ENCODE peak calls at places on chromosomes 12 and 14, in ten cellular contexts. Q is adipocyte; L is A549; O is effector memory CD4-positive, alpha-beta T cell; I is PC-9; B is mucosa of descending colon; K is NT2/D1; C is IMR-90; U is OCI-LY7; X is esophagus squamous epithelium. A is an unnamed sample. For H3K4me1, the result is how much of the 10 kb centered on the place peaks cover.

GRCh38 chr14:67423424-67423823 is 11.5 kb upstream of the PLEK2 start:
- DNase-seq in C (no peak), B (no peak), L (no peak), U (no peak), I (no peak), O (no peak), X (no peak), K (no peak), Q (no peak), A (no peak)

GRCh38 chr14:78752789-78753188 is 582.6 kb downstream of the NRXN3 start:
- DNase-seq in X (no peak), I (no peak), O (no peak), B (peak), C (no peak), K (no peak), L (peak), Q (no peak), U (no peak), A (no peak)

GRCh38 chr14:76918751-76919421 is 92.7 kb downstream of the LRRC74A start:
- DNase-seq in K (peak), X (no peak), C (peak), L (peak), O (no peak), I (peak), Q (peak), U (no peak), B (peak), A (no peak)

GRCh38 chr12:106135781-106136180 is 3.0 kb downstream of the NUAK1 start:
- DNase-seq in K (no peak), I (no peak), X (no peak), B (no peak), Q (peak), U (no peak), C (peak), L (peak), O (no peak), A (no peak)

GRCh38 chr14:100669468-100669867 is 57.2 kb upstream of the DLK1 start:
- DNase-seq in O (no peak), B (no peak), Q (no peak), C (no peak), I (no peak), L (no peak), X (no peak), U (no peak), K (no peak), A (no peak)

GRCh38 chr14:66509874-66510273 is 1.9 kb downstream of the GPHN start:
- DNase-seq in O (no peak), U (no peak), K (no peak), I (no peak), B (no peak), C (no peak), Q (peak), L (no peak), X (no peak), A (no peak)

GRCh38 chr14:38786921-38787320 is 316.1 kb downstream of the SEC23A start:
- DNase-seq in U (no peak), Q (no peak), I (no peak), X (no peak), K (no peak), O (no peak), L (no peak), B (no peak), C (no peak), A (no peak)

GRCh38 chr12:19299765-19300164 is 139.5 kb upstream of the AEBP2 start:
- DNase-seq in B (no peak), U (no peak), I (peak), Q (no peak), L (no peak), O (no peak), C (peak), X (no peak), K (no peak), A (no peak)

GRCh38 chr12:18690653-18691052 is 47.2 kb downstream of the PLCZ1 start:
- DNase-seq in Q (peak), B (no peak), U (no peak), X (no peak), I (peak), K (peak), L (peak), C (peak), O (no peak), A (no peak)

GRCh38 chr12:57889541-57889989 is 43.0 kb upstream of the CTDSP2 start:
- DNase-seq in I (no peak), U (no peak), B (peak), O (no peak), C (peak), X (no peak), L (no peak), Q (peak), K (no peak), A (no peak)

GRCh38 chr12:55686366-55687010 is 21.2 kb downstream of the ITGA7 start:
- DNase-seq in L (no peak), I (no peak), Q (no peak), K (no peak), U (no peak), B (no peak), C (no peak), X (no peak), O (no peak), A (no peak)

GRCh38 chr12:26428420-26428819 is 233.0 kb downstream of the SSPN start:
- DNase-seq in I (no peak), K (no peak), C (peak), Q (peak), L (no peak), O (no peak), B (no peak), X (no peak), U (no peak), A (no peak)

GRCh38 chr14:77823378-77823777 is 23.5 kb downstream of the ADCK1 start:
- DNase-seq in K (no peak), U (no peak), C (no peak), I (no peak), L (no peak), O (no peak), Q (no peak), X (no peak), B (no peak), A (no peak)

GRCh38 chr12:132180648-132181546 is 36.6 kb downstream of the NOC4L start:
- DNase-seq in Q (no peak), K (no peak), B (no peak), O (no peak), C (no peak), X (no peak), L (no peak), I (no peak), U (no peak), A (no peak)

GRCh38 chr14:80100681-80101080 is 110.6 kb downstream of the DIO2 start:
- DNase-seq in O (no peak), Q (no peak), I (no peak), C (no peak), U (no peak), X (no peak), K (no peak), B (no peak), L (no peak), A (no peak)

GRCh38 chr14:63383776-63384367 is 65.1 kb upstream of the GPHB5 start:
- DNase-seq in I (no peak), Q (no peak), B (no peak), C (no peak), K (no peak), O (no peak), U (peak), X (no peak), L (no peak), A (no peak)

GRCh38 chr12:124123432-124124015 is 150.5 kb downstream of the ZNF664 start:
- DNase-seq in L (no peak), Q (peak), O (no peak), U (no peak), K (no peak), C (no peak), X (no peak), B (no peak), I (no peak), A (no peak)

GRCh38 chr14:22978873-22979671 is 3.3 kb downstream of the AJUBA start:
- DNase-seq in K (no peak), U (no peak), B (no peak), I (peak), L (no peak), O (no peak), Q (no peak), C (no peak), X (no peak), A (no peak)

GRCh38 chr12:58567189-58567588 is 353.1 kb downstream of the LRIG3 start:
- DNase-seq in X (no peak), C (no peak), U (no peak), K (no peak), B (no peak), O (no peak), I (no peak), L (no peak), Q (no peak), A (no peak)

GRCh38 chr12:123058980-123059379 is 78.5 kb downstream of the ARL6IP4 start:
- DNase-seq in L (no peak), Q (peak), U (no peak), X (no peak), B (peak), K (no peak), I (no peak), C (peak), O (no peak), A (no peak)

GRCh38 chr14:22630486-22630885 is 13.7 kb downstream of the OR6J1 start:
- DNase-seq in Q (no peak), B (no peak), U (no peak), O (no peak), L (no peak), X (no peak), C (peak), K (no peak), I (no peak), A (no peak)

GRCh38 chr12:124518051-124518932 is 49.1 kb downstream of the NCOR2 start:
- DNase-seq in B (peak), I (peak), O (no peak), U (no peak), L (peak), K (no peak), Q (peak), X (peak), C (peak), A (no peak)

GRCh38 chr12:76391461-76391860 is 43.2 kb upstream of the BBS10 start:
- DNase-seq in X (no peak), K (no peak), U (no peak), I (no peak), Q (no peak), O (no peak), C (no peak), B (no peak), L (no peak), A (no peak)

GRCh38 chr14:77099425-77100167 is 1.5 kb downstream of the CIPC start:
- DNase-seq in C (peak), K (no peak), B (peak), O (no peak), U (no peak), I (no peak), X (no peak), Q (peak), L (no peak), A (no peak)

DNA sequence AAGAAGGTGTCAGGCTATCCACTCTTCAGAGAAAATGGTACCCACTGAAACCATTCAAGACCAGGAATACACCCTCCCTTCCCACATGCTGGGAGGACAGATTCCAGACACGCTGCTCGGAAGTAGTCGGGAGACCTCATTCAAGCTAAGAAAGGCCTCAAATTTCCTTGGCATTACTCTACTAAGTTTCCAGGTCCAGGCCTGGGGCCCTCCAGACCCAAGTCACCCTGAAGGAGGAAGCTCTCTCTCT is 27.1 kb upstream of the RPLP0 start:
- DNase-seq in U (no peak), L (no peak), C (no peak), Q (no peak), O (no peak), B (no peak), K (no peak), X (no peak), I (no peak), A (no peak)
- H3K4me1 ChIP-seq in U (half or more), L (half or more), C (under half), Q (half or more), O (half or more), B (half or more), K (half or more), X (half or more), I (under half), A (under half)

GRCh38 chr14:99338313-99338712 is 66.3 kb upstream of the BCL11B start:
- DNase-seq in O (no peak), X (no peak), B (no peak), C (no peak), I (no peak), U (no peak), Q (no peak), K (no peak), L (no peak), A (no peak)
- H3K4me1 ChIP-seq in O (under half), X (under half), B (under half), C (under half), I (under half), U (under half), Q (under half), K (under half), L (under half), A (under half)

DNA sequence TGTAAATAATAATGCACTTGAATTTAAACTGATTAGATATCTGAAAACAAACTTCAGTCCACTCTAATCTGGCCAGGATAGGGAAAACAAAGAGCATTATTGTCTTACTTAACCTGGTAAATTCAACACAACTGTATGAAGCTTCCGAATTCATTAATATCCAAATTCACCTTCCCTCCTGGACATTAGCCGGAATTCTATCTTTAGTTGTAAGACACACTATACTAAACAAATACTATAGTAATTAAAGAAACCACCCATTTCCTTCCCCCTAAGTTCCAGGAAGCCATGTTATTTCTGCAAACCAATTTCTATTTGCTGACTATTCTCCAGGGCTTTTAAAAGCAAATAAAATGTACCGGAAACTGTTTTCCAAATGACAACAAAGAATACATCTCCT is 122.7 kb upstream of the MDM1 start:
- DNase-seq in Q (no peak), K (no peak), I (no peak), X (no peak), C (no peak), L (no peak), U (no peak), B (no peak), O (no peak), A (no peak)
- H3K4me1 ChIP-seq in Q (under half), K (under half), I (under half), X (under half), C (under half), L (under half), U (under half), B (under half), O (under half), A (under half)

DNA sequence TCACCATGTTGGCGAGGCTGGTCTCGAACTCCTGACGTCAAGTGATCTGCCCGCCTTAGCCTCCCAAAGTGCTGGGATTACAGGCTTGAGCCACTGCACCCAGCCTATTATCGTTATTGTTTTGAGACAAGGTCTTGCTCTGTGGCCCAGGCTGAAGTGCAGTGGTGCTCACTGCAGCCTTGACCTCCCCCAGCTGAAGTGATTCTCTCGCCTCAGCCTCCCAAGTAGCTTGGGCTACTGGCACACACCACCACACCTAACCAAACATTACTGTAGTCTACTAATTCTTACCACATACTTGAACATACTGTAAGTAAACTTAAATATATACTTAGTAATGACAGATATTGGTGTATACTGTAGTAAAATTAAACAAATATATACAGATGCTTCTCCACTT is 4.5 kb upstream of the CDCA4 start:
- DNase-seq in U (no peak), O (no peak), K (no peak), Q (no peak), L (no peak), X (no peak), B (no peak), C (no peak), I (no peak), A (no peak)
- H3K4me1 ChIP-seq in U (under half), O (under half), K (under half), Q (under half), L (half or more), X (under half), B (under half), C (under half), I (half or more), A (under half)

GRCh38 chr14:65332141-65332871 is 80.2 kb upstream of the FUT8 start:
- DNase-seq in X (no peak), U (peak), C (no peak), L (no peak), K (no peak), O (no peak), B (no peak), I (no peak), Q (no peak), A (no peak)
- H3K4me1 ChIP-seq in X (under half), U (half or more), C (under half), L (under half), K (under half), O (under half), B (under half), I (half or more), Q (under half), A (under half)

GRCh38 chr12:65187665-65188064 is 18.3 kb downstream of the LEMD3 start:
- DNase-seq in X (no peak), K (no peak), L (no peak), I (no peak), B (no peak), C (no peak), O (no peak), U (no peak), Q (no peak), A (no peak)
- H3K4me1 ChIP-seq in X (under half), K (under half), L (under half), I (under half), B (under half), C (under half), O (under half), U (under half), Q (under half), A (under half)

GRCh38 chr12:54415223-54415929 is 3.7 kb downstream of the ITGA5 start:
- DNase-seq in K (no peak), B (no peak), U (no peak), L (no peak), I (no peak), Q (no peak), X (no peak), C (no peak), O (no peak), A (no peak)
- H3K4me1 ChIP-seq in K (under half), B (under half), U (under half), L (half or more), I (under half), Q (half or more), X (under half), C (under half), O (half or more), A (under half)

GRCh38 chr12:122021193-122021821 is 377 bp upstream of the BCL7A start:
- DNase-seq in O (no peak), C (no peak), I (no peak), K (no peak), L (no peak), X (no peak), Q (peak), U (peak), B (no peak), A (no peak)
- H3K4me1 ChIP-seq in O (under half), C (under half), I (under half), K (under half), L (under half), X (under half), Q (under half), U (half or more), B (under half), A (under half)

GRCh38 chr14:89466460-89466859 is 49.4 kb upstream of the FOXN3 start:
- DNase-seq in K (no peak), B (no peak), Q (no peak), L (no peak), U (no peak), X (no peak), I (no peak), O (no peak), C (no peak), A (no peak)
- H3K4me1 ChIP-seq in K (under half), B (under half), Q (under half), L (under half), U (under half), X (under half), I (under half), O (under half), C (under half), A (under half)